ENCODE peak calls at places on chromosomes 5 and 9, in four cellular contexts. A is heart left ventricle, Q is suprapubic skin, P is body of pancreas. R is an unnamed sample.

GRCh38 chr5:109316631-109317030 is 93.1 kb downstream of the PJA2 start:
- DNase-seq in A (no peak), Q (no peak), P (no peak), R (no peak)

GRCh38 chr5:158203256-158203655 is 344.3 kb upstream of the CLINT1 start:
- DNase-seq in A (no peak), Q (no peak), P (no peak), R (no peak)

GRCh38 chr9:137784046-137784445 is 93.5 kb upstream of the CACNA1B start:
- DNase-seq in A (no peak), Q (no peak), P (no peak), R (no peak)

GRCh38 chr9:129810788-129811187 is 7.8 kb downstream of the TOR1B start:
- DNase-seq in A (no peak), Q (no peak), P (no peak), R (no peak)

GRCh38 chr9:21096172-21096900 is 18.6 kb upstream of the IFNB1 start:
- DNase-seq in A (no peak), Q (no peak), P (no peak), R (no peak)

GRCh38 chr5:113223831-113224604 is 210.8 kb downstream of the TSSK1B start:
- DNase-seq in A (no peak), Q (no peak), P (no peak), R (no peak)

GRCh38 chr9:126514037-126514821 is 99.5 kb upstream of the LMX1B start:
- DNase-seq in A (peak; percentile 64), Q (peak; percentile 75), P (peak; percentile 33), R (no peak)

GRCh38 chr5:140261403-140262171 is 41.3 kb downstream of the PFDN1 start:
- DNase-seq in A (peak; percentile 83), Q (peak; percentile 84), P (peak; percentile 79), R (peak; percentile 45)

GRCh38 chr5:107817436-107817835 is 146.7 kb upstream of the EFNA5 start:
- DNase-seq in A (no peak), Q (no peak), P (no peak), R (no peak)

GRCh38 chr9:69981686-69982450 is 61.8 kb upstream of the MAMDC2 start:
- DNase-seq in A (no peak), Q (no peak), P (no peak), R (no peak)

GRCh38 chr5:160262151-160262550 is 32.8 kb downstream of the FABP6 start:
- DNase-seq in A (no peak), Q (no peak), P (no peak), R (no peak)
- H3K36me3 ChIP-seq in A (no peaks in the 10 kb centered on the region), Q (no peaks in the 10 kb centered on the region), P (no peaks in the 10 kb centered on the region), R (no peaks in the 10 kb centered on the region)

GRCh38 chr9:96566401-96567202 is 53.0 kb downstream of the CDC14B start:
- DNase-seq in A (peak; percentile 85), Q (peak; percentile 85), P (peak; percentile 85), R (peak; percentile 69)
- TF ChIP-seq POLR2A in A (no peak), Q (no peak), P (peak; percentile 69), R (no peak)

GRCh38 chr9:104986096-104986495 is 58.1 kb upstream of the ABCA1 start:
- DNase-seq in A (no peak), Q (no peak), P (no peak), R (no peak)
- H3K27me3 ChIP-seq in A (no peaks in the 10 kb centered on the region), Q (no peaks in the 10 kb centered on the region), P (no peaks in the 10 kb centered on the region), R (no peaks in the 10 kb centered on the region)

DNA sequence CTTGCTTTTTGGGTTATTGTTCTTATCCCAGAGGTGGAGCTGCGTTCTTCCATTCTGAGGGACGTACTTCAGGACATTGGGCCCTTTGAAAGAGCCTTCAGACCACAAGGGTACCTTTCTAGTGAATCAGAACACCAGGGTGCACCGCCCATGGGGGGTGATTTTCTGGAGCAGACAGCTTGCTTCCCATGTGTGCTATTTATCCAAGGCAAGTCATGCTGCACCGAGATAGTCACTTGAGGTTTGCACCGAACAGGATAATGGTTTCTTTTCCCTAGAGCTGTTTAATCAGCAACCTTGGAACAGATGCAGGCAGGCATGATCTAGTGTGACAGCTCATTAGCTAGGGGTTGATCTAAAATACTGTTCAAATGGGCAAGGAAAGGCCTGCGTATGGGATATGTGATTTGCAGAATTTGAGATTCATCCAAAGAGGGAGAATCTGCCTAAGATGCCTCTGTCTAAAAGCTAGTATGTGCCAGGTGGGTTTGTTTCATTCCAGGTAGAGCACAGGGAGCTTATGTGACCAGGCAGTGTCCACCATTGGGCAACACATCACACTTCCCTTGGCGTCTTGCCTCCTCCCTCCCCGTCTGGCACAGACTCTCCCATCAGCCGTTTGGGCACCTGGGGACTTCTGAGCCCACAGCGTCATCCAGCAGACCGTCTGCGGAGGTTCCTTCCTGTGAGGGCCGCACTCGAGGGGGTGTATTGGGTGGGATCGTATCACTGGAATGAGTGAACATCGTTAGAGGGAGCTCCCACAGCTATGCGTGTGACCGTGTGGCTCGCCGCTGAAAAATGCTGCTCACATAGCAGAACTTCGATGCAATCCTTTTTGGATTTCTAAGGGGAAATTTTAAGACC is 23.0 kb downstream of the ABL1 start:
- DNase-seq in A (peak; percentile 72), Q (peak; percentile 77), P (peak; percentile 31), R (peak; percentile 82)
- H3K36me3 ChIP-seq in A (peaks cover 24% of the 10 kb centered on the region), Q (peaks cover 54% of the 10 kb centered on the region), P (peaks cover 6% of the 10 kb centered on the region), R (no peaks in the 10 kb centered on the region)

DNA sequence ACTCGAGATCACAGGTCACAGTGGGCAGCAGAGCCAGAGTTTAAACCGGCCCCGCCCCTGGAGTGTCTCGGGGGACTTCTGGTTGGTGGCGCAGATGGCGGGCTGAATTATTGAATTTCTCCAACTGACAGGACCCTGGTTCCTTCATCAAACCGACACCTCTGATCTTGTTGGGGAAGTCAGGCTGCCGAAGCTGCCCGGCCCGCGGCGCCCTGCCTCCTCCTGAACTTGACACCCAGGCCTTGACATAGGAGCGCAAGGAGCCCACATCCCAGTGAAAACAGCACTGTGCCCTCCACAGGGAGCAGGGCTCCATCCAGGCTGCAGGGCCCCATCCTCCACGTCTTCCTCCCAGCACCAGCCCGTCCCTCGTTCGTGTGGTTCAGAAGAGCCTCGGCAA is 105.2 kb downstream of the OLFM1 start:
- DNase-seq in A (no peak), Q (no peak), P (no peak), R (no peak)
- TF ChIP-seq POLR2A in A (no peak), Q (no peak), P (no peak), R (no peak)

GRCh38 chr5:170537451-170538095 is 33.8 kb downstream of the KCNIP1 start:
- DNase-seq in A (no peak), Q (peak; percentile 30), P (no peak), R (no peak)

GRCh38 chr5:170534941-170535340 is 31.1 kb downstream of the KCNIP1 start:
- DNase-seq in A (no peak), Q (peak; percentile 29), P (no peak), R (no peak)

GRCh38 chr5:170536498-170536897 is 32.7 kb downstream of the KCNIP1 start:
- DNase-seq in A (no peak), Q (peak; percentile 11), P (no peak), R (no peak)

GRCh38 chr5:170534177-170534576 is 30.4 kb downstream of the KCNIP1 start:
- DNase-seq in A (no peak), Q (no peak), P (no peak), R (no peak)

GRCh38 chr5:170533383-170533782 is 29.6 kb downstream of the KCNIP1 start:
- DNase-seq in A (no peak), Q (no peak), P (no peak), R (no peak)
- H3K27me3 ChIP-seq in A (no peaks in the 10 kb centered on the region), Q (no peaks in the 10 kb centered on the region), P (no peaks in the 10 kb centered on the region), R (no peaks in the 10 kb centered on the region)